ENCODE peak calls at places on chromosome 22, in ten cellular contexts. One of them, this sample, is unnamed.

GRCh38 chr22:17159504-17159951 is 451 bp upstream of the HDHD5 start:
- DNase-seq in GM23248: peak; percentile 75
- DNase-seq in HCT116: peak; percentile 54
- DNase-seq in Karpas-422: no peak
- DNase-seq in IMR-90: peak; percentile 47
- DNase-seq in PC-3: peak; percentile 61
- DNase-seq in H1: no peak
- DNase-seq in GM12878: no peak
- DNase-seq in fibroblast of lung: peak; percentile 38
- DNase-seq in endothelial cell of umbilical vein: no peak
- DNase-seq in this sample: peak; percentile 64

GRCh38 chr22:40449676-40450035 is 79.3 kb downstream of the SGSM3 start:
- DNase-seq in endothelial cell of umbilical vein: no peak
- DNase-seq in HCT116: no peak
- DNase-seq in Karpas-422: no peak
- DNase-seq in H1: no peak
- DNase-seq in IMR-90: peak; percentile 62
- DNase-seq in fibroblast of lung: peak; percentile 79
- DNase-seq in GM23248: peak; percentile 87
- DNase-seq in PC-3: no peak
- DNase-seq in GM12878: no peak
- DNase-seq in this sample: peak; percentile 15

GRCh38 chr22:45210174-45210573 is 30.5 kb downstream of the KIAA0930 start:
- DNase-seq in Karpas-422: no peak
- DNase-seq in H1: no peak
- DNase-seq in GM12878: no peak
- DNase-seq in IMR-90: no peak
- DNase-seq in endothelial cell of umbilical vein: no peak
- DNase-seq in GM23248: no peak
- DNase-seq in PC-3: no peak
- DNase-seq in HCT116: no peak
- DNase-seq in fibroblast of lung: no peak
- DNase-seq in this sample: no peak

GRCh38 chr22:25845985-25846745 is 104.2 kb downstream of the MYO18B start:
- DNase-seq in H1: peak; percentile 35
- DNase-seq in Karpas-422: no peak
- DNase-seq in GM12878: no peak
- DNase-seq in endothelial cell of umbilical vein: no peak
- DNase-seq in PC-3: no peak
- DNase-seq in IMR-90: no peak
- DNase-seq in fibroblast of lung: no peak
- DNase-seq in HCT116: no peak
- DNase-seq in GM23248: peak; percentile 17
- DNase-seq in this sample: peak; percentile 55

GRCh38 chr22:44550666-44551491 is 52.8 kb upstream of the RTL6 start:
- DNase-seq in fibroblast of lung: peak; percentile 96
- DNase-seq in PC-3: peak; percentile 76
- DNase-seq in GM23248: peak; percentile 97
- DNase-seq in GM12878: peak; percentile 9
- DNase-seq in HCT116: no peak
- DNase-seq in endothelial cell of umbilical vein: peak; percentile 1
- DNase-seq in IMR-90: peak; percentile 98
- DNase-seq in H1: no peak
- DNase-seq in Karpas-422: no peak
- DNase-seq in this sample: peak; percentile 49

GRCh38 chr22:21990449-21991308 is 8.1 kb upstream of the TOP3B start:
- DNase-seq in fibroblast of lung: no peak
- DNase-seq in endothelial cell of umbilical vein: no peak
- DNase-seq in GM12878: no peak
- DNase-seq in Karpas-422: no peak
- DNase-seq in IMR-90: no peak
- DNase-seq in PC-3: no peak
- DNase-seq in HCT116: no peak
- DNase-seq in GM23248: no peak
- DNase-seq in H1: no peak
- DNase-seq in this sample: no peak

GRCh38 chr22:21025266-21025665 is 7.1 kb downstream of the SLC7A4 start:
- DNase-seq in endothelial cell of umbilical vein: no peak
- DNase-seq in GM12878: no peak
- DNase-seq in PC-3: no peak
- DNase-seq in H1: no peak
- DNase-seq in Karpas-422: no peak
- DNase-seq in IMR-90: no peak
- DNase-seq in HCT116: no peak
- DNase-seq in fibroblast of lung: no peak
- DNase-seq in GM23248: no peak
- DNase-seq in this sample: peak; percentile 48

GRCh38 chr22:20641198-20641892 is 132.6 kb upstream of the SERPIND1 start:
- DNase-seq in IMR-90: no peak
- DNase-seq in GM23248: no peak
- DNase-seq in HCT116: no peak
- DNase-seq in endothelial cell of umbilical vein: no peak
- DNase-seq in GM12878: no peak
- DNase-seq in fibroblast of lung: no peak
- DNase-seq in H1: no peak
- DNase-seq in Karpas-422: no peak
- DNase-seq in PC-3: no peak
- DNase-seq in this sample: no peak

GRCh38 chr22:18997925-18998315 is 61.8 kb upstream of the PRODH start:
- DNase-seq in GM12878: no peak
- DNase-seq in H1: peak; percentile 41
- DNase-seq in GM23248: no peak
- DNase-seq in endothelial cell of umbilical vein: no peak
- DNase-seq in Karpas-422: no peak
- DNase-seq in HCT116: no peak
- DNase-seq in PC-3: no peak
- DNase-seq in fibroblast of lung: no peak
- DNase-seq in IMR-90: no peak
- DNase-seq in this sample: no peak

GRCh38 chr22:29912605-29913398 is 29.8 kb downstream of the MTMR3 start:
- DNase-seq in Karpas-422: no peak
- DNase-seq in PC-3: peak; percentile 81
- DNase-seq in IMR-90: peak; percentile 93
- DNase-seq in fibroblast of lung: peak; percentile 92
- DNase-seq in GM23248: peak; percentile 85
- DNase-seq in GM12878: no peak
- DNase-seq in endothelial cell of umbilical vein: no peak
- DNase-seq in H1: no peak
- DNase-seq in HCT116: no peak
- DNase-seq in this sample: peak; percentile 35

GRCh38 chr22:38441620-38442287 is 13.2 kb downstream of the KCNJ4 start:
- DNase-seq in HCT116: no peak
- DNase-seq in PC-3: no peak
- DNase-seq in GM12878: no peak
- DNase-seq in Karpas-422: no peak
- DNase-seq in GM23248: no peak
- DNase-seq in endothelial cell of umbilical vein: no peak
- DNase-seq in H1: no peak
- DNase-seq in fibroblast of lung: no peak
- DNase-seq in IMR-90: no peak
- DNase-seq in this sample: no peak

GRCh38 chr22:38446018-38446601 is 8.9 kb downstream of the KCNJ4 start:
- DNase-seq in endothelial cell of umbilical vein: no peak
- DNase-seq in GM12878: no peak
- DNase-seq in GM23248: no peak
- DNase-seq in IMR-90: no peak
- DNase-seq in fibroblast of lung: no peak
- DNase-seq in Karpas-422: no peak
- DNase-seq in H1: no peak
- DNase-seq in HCT116: no peak
- DNase-seq in PC-3: no peak
- DNase-seq in this sample: no peak

GRCh38 chr22:38442967-38443674 is 11.9 kb downstream of the KCNJ4 start:
- DNase-seq in IMR-90: no peak
- DNase-seq in fibroblast of lung: no peak
- DNase-seq in H1: no peak
- DNase-seq in HCT116: no peak
- DNase-seq in endothelial cell of umbilical vein: no peak
- DNase-seq in GM23248: no peak
- DNase-seq in GM12878: no peak
- DNase-seq in PC-3: no peak
- DNase-seq in Karpas-422: no peak
- DNase-seq in this sample: no peak

GRCh38 chr22:38444783-38445182 is 10.2 kb downstream of the KCNJ4 start:
- DNase-seq in GM23248: no peak
- DNase-seq in HCT116: no peak
- DNase-seq in IMR-90: no peak
- DNase-seq in H1: no peak
- DNase-seq in PC-3: no peak
- DNase-seq in endothelial cell of umbilical vein: no peak
- DNase-seq in fibroblast of lung: no peak
- DNase-seq in Karpas-422: no peak
- DNase-seq in GM12878: no peak
- DNase-seq in this sample: no peak

DNA sequence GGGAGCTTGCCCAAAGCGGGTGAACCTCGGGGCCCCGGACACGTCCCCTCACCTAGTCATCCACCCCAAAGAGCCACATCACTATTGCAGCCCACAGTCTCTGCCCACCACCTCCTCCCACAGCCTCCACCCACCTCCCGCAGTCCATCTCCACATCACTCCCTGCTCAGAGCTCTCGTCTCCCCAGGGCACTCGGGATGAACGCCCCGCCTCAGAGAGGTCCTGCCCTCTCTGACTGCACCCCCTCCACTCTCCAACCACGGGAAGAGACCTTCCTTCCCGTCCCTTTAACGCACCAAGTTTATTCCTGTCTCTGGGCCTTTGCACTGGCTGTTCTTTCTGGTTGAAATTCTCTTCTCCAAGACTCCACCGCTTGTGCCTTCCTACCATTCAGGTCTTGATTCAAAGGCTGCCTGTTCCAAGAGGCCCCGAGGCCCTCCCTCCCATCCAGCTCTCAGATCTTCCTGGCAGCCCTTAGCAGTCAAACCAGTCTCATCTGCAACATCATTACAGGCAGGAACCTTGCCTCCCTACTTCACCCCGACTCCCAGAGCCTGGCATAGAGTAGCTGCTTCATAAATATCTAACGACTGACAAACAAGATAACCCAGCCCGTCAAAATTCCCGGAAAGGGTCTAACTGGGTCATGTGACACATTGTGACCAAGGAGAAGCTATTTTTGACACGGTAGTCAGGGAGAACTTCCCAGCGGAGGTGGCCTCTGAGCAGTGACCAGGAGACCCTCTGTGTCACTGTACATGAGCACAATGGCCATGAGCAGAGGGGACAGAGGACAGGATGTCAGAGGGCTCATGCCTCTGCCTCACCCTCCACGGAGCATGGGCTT is 11.1 kb downstream of the KCNJ4 start:
- DNase-seq in HCT116: no peak
- DNase-seq in H1: no peak
- DNase-seq in Karpas-422: no peak
- DNase-seq in GM23248: no peak
- DNase-seq in GM12878: no peak
- DNase-seq in PC-3: no peak
- DNase-seq in IMR-90: no peak
- DNase-seq in fibroblast of lung: no peak
- DNase-seq in endothelial cell of umbilical vein: no peak
- DNase-seq in this sample: no peak
- H3K4me2 ChIP-seq in HCT116: no peak overlapping the region
- H3K4me2 ChIP-seq in H1: no peak overlapping the region
- H3K4me2 ChIP-seq in Karpas-422: no peak overlapping the region
- H3K4me2 ChIP-seq in GM23248: no peak overlapping the region
- H3K4me2 ChIP-seq in GM12878: no peak overlapping the region
- H3K4me2 ChIP-seq in PC-3: no peak overlapping the region
- H3K4me2 ChIP-seq in IMR-90: no peak overlapping the region
- H3K4me2 ChIP-seq in fibroblast of lung: no peak overlapping the region
- H3K4me2 ChIP-seq in endothelial cell of umbilical vein: no peak overlapping the region
- H3K4me2 ChIP-seq in this sample: no peak overlapping the region

DNA sequence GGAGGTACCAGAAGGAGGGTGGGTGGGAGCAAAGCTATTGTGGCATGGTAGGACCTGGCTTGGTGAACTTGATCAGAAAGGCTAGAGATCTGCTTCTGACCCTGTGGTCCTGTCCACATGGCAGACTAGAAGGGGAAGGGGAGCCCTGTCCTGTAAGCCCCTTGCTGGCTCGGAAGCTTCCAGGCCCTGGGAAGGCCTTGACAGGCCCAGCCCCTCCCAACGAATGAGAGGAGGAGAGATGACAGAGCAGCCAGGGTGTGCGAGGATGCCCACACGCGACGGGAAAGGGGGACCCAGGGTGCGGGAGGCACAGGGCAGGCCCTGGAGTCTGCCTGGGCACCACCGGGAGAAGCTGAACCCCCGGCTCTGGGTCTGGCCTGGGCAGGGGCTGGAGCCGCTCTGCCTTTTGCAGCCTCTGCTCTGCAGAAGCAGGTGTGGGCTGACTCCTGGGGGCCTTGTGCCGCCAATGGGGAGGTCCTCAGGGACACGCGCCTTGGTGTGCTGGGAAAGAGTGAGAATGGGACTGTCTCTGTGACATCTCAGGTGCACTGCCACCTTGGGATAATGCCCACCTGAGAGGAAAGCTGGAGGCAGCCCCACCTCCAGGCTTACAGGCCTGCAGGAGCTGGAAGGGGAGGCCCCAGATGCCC is 1447.5 kb downstream of the BRD1 start:
- DNase-seq in IMR-90: no peak
- DNase-seq in fibroblast of lung: no peak
- DNase-seq in endothelial cell of umbilical vein: no peak
- DNase-seq in HCT116: no peak
- DNase-seq in Karpas-422: no peak
- DNase-seq in PC-3: no peak
- DNase-seq in H1: peak; percentile 42
- DNase-seq in GM12878: no peak
- DNase-seq in GM23248: no peak
- DNase-seq in this sample: no peak
- H3K4me2 ChIP-seq in IMR-90: no peak overlapping the region
- H3K4me2 ChIP-seq in fibroblast of lung: no peak overlapping the region
- H3K4me2 ChIP-seq in endothelial cell of umbilical vein: no peak overlapping the region
- H3K4me2 ChIP-seq in HCT116: no peak overlapping the region
- H3K4me2 ChIP-seq in Karpas-422: no peak overlapping the region
- H3K4me2 ChIP-seq in PC-3: no peak overlapping the region
- H3K4me2 ChIP-seq in H1: no peak overlapping the region
- H3K4me2 ChIP-seq in GM12878: no peak overlapping the region
- H3K4me2 ChIP-seq in GM23248: no peak overlapping the region
- H3K4me2 ChIP-seq in this sample: no peak overlapping the region

GRCh38 chr22:23244690-23245044 is 64.4 kb downstream of the BCR start:
- DNase-seq in PC-3: no peak
- DNase-seq in GM12878: no peak
- DNase-seq in HCT116: no peak
- DNase-seq in Karpas-422: no peak
- DNase-seq in IMR-90: no peak
- DNase-seq in H1: no peak
- DNase-seq in endothelial cell of umbilical vein: no peak
- DNase-seq in GM23248: no peak
- DNase-seq in fibroblast of lung: no peak
- DNase-seq in this sample: no peak
- H3K4me2 ChIP-seq in PC-3: no peak overlapping the region
- H3K4me2 ChIP-seq in GM12878: no peak overlapping the region
- H3K4me2 ChIP-seq in HCT116: no peak overlapping the region
- H3K4me2 ChIP-seq in Karpas-422: no peak overlapping the region
- H3K4me2 ChIP-seq in IMR-90: no peak overlapping the region
- H3K4me2 ChIP-seq in H1: peak overlapping the region; percentile 77
- H3K4me2 ChIP-seq in endothelial cell of umbilical vein: no peak overlapping the region
- H3K4me2 ChIP-seq in GM23248: peak overlapping the region; percentile 34
- H3K4me2 ChIP-seq in fibroblast of lung: peak overlapping the region; percentile 11
- H3K4me2 ChIP-seq in this sample: no peak overlapping the region

DNA sequence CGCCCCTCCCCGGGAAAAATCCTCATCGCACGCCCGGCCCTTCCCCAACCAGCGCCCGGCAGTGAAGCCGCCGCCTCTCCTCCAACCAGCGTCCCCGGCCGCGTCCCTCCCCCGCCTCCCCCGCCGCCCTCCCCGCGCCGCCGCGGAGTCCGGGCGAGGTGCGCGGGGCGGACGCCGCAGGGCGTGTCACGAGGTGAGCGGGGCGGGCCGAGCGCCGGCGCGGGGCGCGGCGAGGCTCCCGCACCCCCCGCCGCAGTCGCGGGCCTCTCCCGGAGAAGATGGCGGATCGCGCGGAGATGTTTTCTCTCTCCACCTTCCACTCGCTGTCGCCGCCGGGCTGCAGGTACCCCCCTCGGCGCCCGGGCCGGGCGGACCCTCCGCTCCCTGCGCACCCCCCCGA is at the start of gene MAPK8IP2:
- DNase-seq in IMR-90: no peak
- DNase-seq in GM23248: no peak
- DNase-seq in endothelial cell of umbilical vein: no peak
- DNase-seq in HCT116: no peak
- DNase-seq in PC-3: peak; percentile 4
- DNase-seq in Karpas-422: no peak
- DNase-seq in GM12878: no peak
- DNase-seq in fibroblast of lung: no peak
- DNase-seq in H1: peak; percentile 49
- DNase-seq in this sample: no peak
- H3K4me2 ChIP-seq in IMR-90: no peak within 1 kb of the TSS
- H3K4me2 ChIP-seq in GM23248: no peak within 1 kb of the TSS
- H3K4me2 ChIP-seq in endothelial cell of umbilical vein: no peak within 1 kb of the TSS
- H3K4me2 ChIP-seq in HCT116: peak within 1 kb of the TSS; percentile 68
- H3K4me2 ChIP-seq in PC-3: no peak within 1 kb of the TSS
- H3K4me2 ChIP-seq in Karpas-422: no peak within 1 kb of the TSS
- H3K4me2 ChIP-seq in GM12878: peak within 1 kb of the TSS; percentile 25
- H3K4me2 ChIP-seq in fibroblast of lung: no peak within 1 kb of the TSS
- H3K4me2 ChIP-seq in H1: peak within 1 kb of the TSS; percentile 53
- H3K4me2 ChIP-seq in this sample: peak within 1 kb of the TSS; percentile 82

This sample was measured in mammary epithelial cell.